ENCODE peak calls at places on chromosomes 5 and 9, in ten cellular contexts. S, F, P, H, J, G, M, I, E and L are unnamed samples.
A peak's percentile ranks its signal among the peaks of the same experiment; 100 is the strongest.

GRCh38 chr9:70484232-70485130 is 70.0 kb upstream of the KLF9 start:
- DNase-seq in S (peak; percentile 73), F (no peak), P (peak; percentile 32), H (peak; percentile 68), J (peak; percentile 20), G (peak; percentile 57), M (no peak), I (peak; percentile 79), E (no peak), L (no peak)

GRCh38 chr5:134506054-134507039 is 19.1 kb upstream of the JADE2 start:
- DNase-seq in S (peak; percentile 51), F (peak; percentile 79), P (no peak), H (peak; percentile 66), J (no peak), G (peak; percentile 98), M (peak; percentile 76), I (peak; percentile 82), E (peak; percentile 78), L (no peak)

GRCh38 chr5:154727361-154727760 is 27.8 kb upstream of the LARP1 start:
- DNase-seq in S (no peak), F (no peak), P (no peak), H (no peak), J (no peak), G (no peak), M (no peak), I (no peak), E (no peak), L (no peak)

GRCh38 chr5:94621763-94622162 is 3.3 kb downstream of the SLF1 start:
- DNase-seq in S (no peak), F (no peak), P (no peak), H (no peak), J (no peak), G (no peak), M (no peak), I (no peak), E (no peak), L (no peak)

GRCh38 chr5:72586788-72587530 is 79.7 kb upstream of the ZNF366 start:
- DNase-seq in S (no peak), F (no peak), P (no peak), H (no peak), J (no peak), G (no peak), M (no peak), I (peak; percentile 91), E (no peak), L (no peak)

GRCh38 chr5:130061746-130062145 is 157.5 kb downstream of the CHSY3 start:
- DNase-seq in S (no peak), F (no peak), P (no peak), H (no peak), J (no peak), G (no peak), M (no peak), I (no peak), E (no peak), L (no peak)

GRCh38 chr5:71838286-71838685 is 119.2 kb downstream of the CARTPT start:
- DNase-seq in S (no peak), F (no peak), P (no peak), H (no peak), J (no peak), G (no peak), M (no peak), I (no peak), E (no peak), L (no peak)

GRCh38 chr5:171776747-171777419 is 8.7 kb upstream of the SMIM23 start:
- DNase-seq in S (no peak), F (no peak), P (no peak), H (no peak), J (no peak), G (no peak), M (no peak), I (no peak), E (no peak), L (no peak)

GRCh38 chr5:142881727-142882126 is 111.5 kb downstream of the ARHGAP26 start:
- DNase-seq in S (peak; percentile 39), F (no peak), P (no peak), H (no peak), J (no peak), G (no peak), M (no peak), I (no peak), E (no peak), L (no peak)

GRCh38 chr5:138964547-138965174 is 89.5 kb upstream of the LRRTM2 start:
- DNase-seq in S (peak; percentile 52), F (no peak), P (no peak), H (no peak), J (peak; percentile 27), G (no peak), M (no peak), I (no peak), E (no peak), L (no peak)

GRCh38 chr5:66223637-66224036 is 79.5 kb downstream of the SREK1 start:
- DNase-seq in S (no peak), F (no peak), P (no peak), H (peak; percentile 21), J (no peak), G (peak; percentile 30), M (no peak), I (peak; percentile 67), E (no peak), L (no peak)

GRCh38 chr5:10077721-10078551 is 171.8 kb downstream of the ATPSCKMT start:
- DNase-seq in S (no peak), F (no peak), P (no peak), H (no peak), J (no peak), G (no peak), M (no peak), I (peak; percentile 44), E (no peak), L (no peak)

GRCh38 chr5:140225396-140225795 is 50.4 kb downstream of the CYSTM1 start:
- DNase-seq in S (no peak), F (no peak), P (no peak), H (no peak), J (no peak), G (peak; percentile 29), M (no peak), I (no peak), E (no peak), L (no peak)

GRCh38 chr5:2286250-2286649 is 403.5 kb upstream of the IRX4 start:
- DNase-seq in S (no peak), F (no peak), P (no peak), H (no peak), J (no peak), G (no peak), M (no peak), I (no peak), E (no peak), L (no peak)

GRCh38 chr5:2896371-2897275 is 145.1 kb upstream of the IRX2 start:
- DNase-seq in S (no peak), F (no peak), P (no peak), H (no peak), J (no peak), G (no peak), M (no peak), I (no peak), E (no peak), L (no peak)

DNA sequence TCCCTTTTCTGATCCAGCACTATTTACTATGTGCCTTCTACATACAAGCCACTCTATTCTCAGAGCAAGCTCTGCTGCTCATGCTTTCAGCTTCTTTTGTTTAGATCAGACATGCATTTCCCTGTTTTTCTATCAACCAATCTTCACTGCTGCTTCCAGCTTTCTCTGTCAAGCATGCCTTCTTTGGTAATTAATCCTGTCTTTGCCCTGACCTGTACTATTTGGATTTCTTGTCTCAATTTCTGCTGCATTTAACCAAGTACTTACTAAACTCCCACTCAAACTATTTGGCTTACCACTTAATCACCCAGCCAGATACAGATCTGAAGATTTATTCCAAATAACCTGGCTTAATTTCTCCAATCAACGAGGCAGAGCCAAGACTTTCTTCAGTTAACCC is 25.4 kb downstream of the OSMR start:
- DNase-seq in S (no peak), F (no peak), P (no peak), H (no peak), J (no peak), G (no peak), M (no peak), I (no peak), E (no peak), L (peak; percentile 15)
- H3K27ac ChIP-seq in S (no peak overlapping the region), F (no peak overlapping the region), P (no peak overlapping the region), H (peak overlapping the region; percentile 69), J (no peak overlapping the region), G (no peak overlapping the region), M (no peak overlapping the region), I (peak overlapping the region; percentile 26), E (no peak overlapping the region), L (peak overlapping the region; percentile 77)

DNA sequence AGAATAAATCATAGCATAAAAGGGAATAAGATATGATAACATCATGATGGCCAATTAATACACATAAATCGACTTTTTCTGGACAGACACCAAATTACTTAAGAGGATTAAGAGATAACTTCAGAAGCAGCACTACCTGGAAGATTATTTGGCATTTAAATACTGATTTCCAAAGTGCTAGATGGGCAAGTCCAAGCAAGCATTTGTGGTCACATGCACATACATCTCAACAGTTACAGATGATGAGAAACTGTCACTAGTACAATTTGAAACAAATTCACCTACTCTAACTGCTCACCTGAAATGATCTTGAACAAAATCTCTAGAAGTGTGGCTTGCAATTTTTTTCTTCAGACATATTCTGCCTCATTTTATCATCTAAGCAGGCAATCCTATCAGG is 26.8 kb upstream of the RASGEF1C start:
- DNase-seq in S (no peak), F (no peak), P (no peak), H (no peak), J (no peak), G (no peak), M (no peak), I (no peak), E (no peak), L (no peak)
- H3K36me3 ChIP-seq in S (no peaks in the 10 kb centered on the region), F (peaks cover 93% of the 10 kb centered on the region), P (peaks cover 25% of the 10 kb centered on the region), H (peaks cover 20% of the 10 kb centered on the region), J (peaks cover 88% of the 10 kb centered on the region), G (no peaks in the 10 kb centered on the region), M (peaks cover 59% of the 10 kb centered on the region), I (peaks cover 26% of the 10 kb centered on the region), E (peaks cover 93% of the 10 kb centered on the region), L (peaks cover 55% of the 10 kb centered on the region)

DNA sequence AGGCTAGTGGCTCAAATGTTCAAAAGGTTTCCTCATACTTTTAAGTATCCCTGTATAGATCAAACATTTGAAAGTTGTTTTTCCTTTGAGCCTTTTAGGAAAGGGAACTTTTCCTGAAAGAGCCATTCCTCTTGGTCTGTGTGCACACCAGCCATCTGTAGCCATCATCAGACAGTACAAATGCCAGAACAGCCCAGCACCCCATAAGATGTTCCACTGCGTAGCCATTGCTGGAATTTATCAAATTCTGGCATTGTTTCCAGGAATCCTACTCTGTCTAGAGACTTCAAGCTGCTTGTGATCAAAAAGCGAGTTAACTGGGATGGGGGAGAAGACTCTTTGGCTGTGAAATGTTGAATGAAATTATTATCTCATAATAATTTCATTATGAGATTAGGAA is 99.6 kb downstream of the RALGPS1 start:
- DNase-seq in S (no peak), F (no peak), P (no peak), H (no peak), J (no peak), G (no peak), M (no peak), I (no peak), E (no peak), L (no peak)
- H3K27ac ChIP-seq in S (no peak overlapping the region), F (no peak overlapping the region), P (no peak overlapping the region), H (no peak overlapping the region), J (no peak overlapping the region), G (no peak overlapping the region), M (no peak overlapping the region), I (no peak overlapping the region), E (no peak overlapping the region), L (no peak overlapping the region)

DNA sequence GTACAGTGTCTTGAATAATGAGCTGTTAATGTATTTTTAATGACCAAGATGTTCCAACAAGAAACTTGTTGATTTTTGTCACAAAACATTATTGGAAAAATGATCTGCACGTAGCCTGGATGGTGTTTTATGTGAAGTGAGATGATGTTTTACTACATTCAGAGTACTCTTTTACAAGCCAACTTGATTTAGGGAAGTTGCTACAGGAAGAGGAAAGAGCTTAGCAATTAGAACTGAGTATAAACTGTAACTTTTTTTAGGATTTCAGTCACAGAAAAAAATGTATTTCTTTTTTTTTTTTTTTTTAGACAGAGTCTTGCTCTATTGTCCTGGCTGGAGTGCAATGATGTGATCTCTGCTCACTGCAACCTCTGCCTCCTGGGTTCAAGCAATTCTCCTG is 113.6 kb upstream of the ADRA1B start:
- DNase-seq in S (no peak), F (no peak), P (no peak), H (no peak), J (no peak), G (no peak), M (no peak), I (no peak), E (no peak), L (no peak)
- H3K36me3 ChIP-seq in S (no peaks in the 10 kb centered on the region), F (no peaks in the 10 kb centered on the region), P (no peaks in the 10 kb centered on the region), H (no peaks in the 10 kb centered on the region), J (no peaks in the 10 kb centered on the region), G (no peaks in the 10 kb centered on the region), M (no peaks in the 10 kb centered on the region), I (no peaks in the 10 kb centered on the region), E (no peaks in the 10 kb centered on the region), L (no peaks in the 10 kb centered on the region)